ENCODE peak calls at places on chromosomes 1 and 21, in nine cellular contexts. I, P, Y, U, A, B, W, J and V are unnamed samples.

GRCh38 chr1:37137018-37137417 is 102.7 kb upstream of the GRIK3 start:
- DNase-seq in I (no peak), P (no peak), Y (no peak), U (no peak), A (peak; percentile 20), B (no peak), W (no peak), J (no peak), V (no peak)

GRCh38 chr1:112285311-112285710 is 110.7 kb upstream of the CTTNBP2NL start:
- DNase-seq in I (no peak), P (no peak), Y (no peak), U (no peak), A (no peak), B (no peak), W (peak; percentile 30), J (no peak), V (no peak)

GRCh38 chr1:202243006-202243405 is 49.4 kb downstream of the LGR6 start:
- DNase-seq in I (no peak), P (no peak), Y (no peak), U (no peak), A (no peak), B (no peak), W (no peak), J (no peak), V (peak; percentile 9)

GRCh38 chr1:178564783-178565180 is 51.9 kb downstream of the TEX35 start:
- DNase-seq in I (no peak), P (no peak), Y (no peak), U (no peak), A (no peak), B (no peak), W (no peak), J (no peak), V (no peak)

GRCh38 chr1:151512801-151513625 is 1.8 kb downstream of the CGN start:
- DNase-seq in I (no peak), P (peak; percentile 84), Y (no peak), U (no peak), A (no peak), B (no peak), W (peak; percentile 73), J (no peak), V (peak; percentile 78)

GRCh38 chr1:77036560-77036959 is 169.3 kb downstream of the ST6GALNAC5 start:
- DNase-seq in I (no peak), P (no peak), Y (no peak), U (no peak), A (no peak), B (no peak), W (peak; percentile 20), J (peak; percentile 34), V (no peak)

GRCh38 chr21:21751286-21751685 is 753.1 kb downstream of the NCAM2 start:
- DNase-seq in I (no peak), P (no peak), Y (no peak), U (no peak), A (no peak), B (no peak), W (no peak), J (no peak), V (no peak)

GRCh38 chr1:77412794-77413530 is 131.1 kb downstream of the AK5 start:
- DNase-seq in I (no peak), P (no peak), Y (no peak), U (no peak), A (no peak), B (no peak), W (no peak), J (no peak), V (no peak)

GRCh38 chr1:225710804-225711203 is 57.9 kb upstream of the ENAH start:
- DNase-seq in I (no peak), P (no peak), Y (no peak), U (no peak), A (no peak), B (no peak), W (peak; percentile 95), J (no peak), V (peak; percentile 34)

GRCh38 chr1:36150296-36151132 is 1.2 kb upstream of the TRAPPC3 start:
- DNase-seq in I (peak; percentile 63), P (peak; percentile 95), Y (peak; percentile 82), U (peak; percentile 56), A (peak; percentile 75), B (peak; percentile 93), W (peak; percentile 98), J (peak; percentile 88), V (peak; percentile 96)

GRCh38 chr1:235941852-235942624 is 75.3 kb upstream of the LYST start:
- DNase-seq in I (no peak), P (no peak), Y (no peak), U (no peak), A (no peak), B (no peak), W (no peak), J (no peak), V (no peak)

GRCh38 chr1:57254006-57254405 is 169.9 kb downstream of the DAB1 start:
- DNase-seq in I (no peak), P (no peak), Y (no peak), U (no peak), A (no peak), B (no peak), W (peak; percentile 60), J (no peak), V (no peak)